ENCODE peak calls at places on chromosomes 7 and 10, in eight cellular contexts. One of them, this sample, is unnamed.

GRCh38 chr7:140085447-140085846 is 22.7 kb upstream of the PARP12 start:
- DNase-seq in H7: no peak
- DNase-seq in heart left ventricle: no peak
- DNase-seq in CD8-positive, alpha-beta T cell: no peak
- DNase-seq in non-pigmented ciliary epithelial cell: no peak
- DNase-seq in epithelial cell of esophagus: no peak
- DNase-seq in activated gamma-delta T cell treated with Interleukin-2 at 50 U/mL for 16 hours: no peak
- DNase-seq in NCI-H748 treated with DMSO at 0.1 percent for 48 hours: no peak
- DNase-seq in this sample: no peak

GRCh38 chr10:10794776-10795175 is 222.9 kb upstream of the CELF2 start:
- DNase-seq in H7: no peak
- DNase-seq in heart left ventricle: no peak
- DNase-seq in activated gamma-delta T cell treated with Interleukin-2 at 50 U/mL for 16 hours: no peak
- DNase-seq in CD8-positive, alpha-beta T cell: no peak
- DNase-seq in NCI-H748 treated with DMSO at 0.1 percent for 48 hours: no peak
- DNase-seq in epithelial cell of esophagus: peak
- DNase-seq in non-pigmented ciliary epithelial cell: peak
- DNase-seq in this sample: no peak

GRCh38 chr7:48084727-48085432 is 4.2 kb upstream of the UPP1 start:
- DNase-seq in non-pigmented ciliary epithelial cell: peak
- DNase-seq in NCI-H748 treated with DMSO at 0.1 percent for 48 hours: no peak
- DNase-seq in epithelial cell of esophagus: peak
- DNase-seq in CD8-positive, alpha-beta T cell: peak
- DNase-seq in H7: no peak
- DNase-seq in activated gamma-delta T cell treated with Interleukin-2 at 50 U/mL for 16 hours: peak
- DNase-seq in heart left ventricle: peak
- DNase-seq in this sample: peak

GRCh38 chr7:7681191-7681935 is 37.0 kb downstream of the RPA3 start:
- DNase-seq in non-pigmented ciliary epithelial cell: peak
- DNase-seq in NCI-H748 treated with DMSO at 0.1 percent for 48 hours: peak
- DNase-seq in H7: no peak
- DNase-seq in activated gamma-delta T cell treated with Interleukin-2 at 50 U/mL for 16 hours: peak
- DNase-seq in epithelial cell of esophagus: peak
- DNase-seq in heart left ventricle: no peak
- DNase-seq in CD8-positive, alpha-beta T cell: peak
- DNase-seq in this sample: peak

GRCh38 chr10:22681783-22682183 is 32.6 kb downstream of the PIP4K2A start:
- DNase-seq in epithelial cell of esophagus: peak
- DNase-seq in CD8-positive, alpha-beta T cell: peak
- DNase-seq in non-pigmented ciliary epithelial cell: no peak
- DNase-seq in activated gamma-delta T cell treated with Interleukin-2 at 50 U/mL for 16 hours: peak
- DNase-seq in NCI-H748 treated with DMSO at 0.1 percent for 48 hours: no peak
- DNase-seq in heart left ventricle: no peak
- DNase-seq in H7: no peak
- DNase-seq in this sample: peak

GRCh38 chr10:12042409-12042796 is 206 bp downstream of the UPF2 start:
- DNase-seq in non-pigmented ciliary epithelial cell: no peak
- DNase-seq in heart left ventricle: peak
- DNase-seq in activated gamma-delta T cell treated with Interleukin-2 at 50 U/mL for 16 hours: peak
- DNase-seq in NCI-H748 treated with DMSO at 0.1 percent for 48 hours: no peak
- DNase-seq in epithelial cell of esophagus: peak
- DNase-seq in CD8-positive, alpha-beta T cell: peak
- DNase-seq in H7: no peak
- DNase-seq in this sample: peak

GRCh38 chr10:132637477-132638129 is 100.0 kb downstream of the INPP5A start:
- DNase-seq in heart left ventricle: no peak
- DNase-seq in epithelial cell of esophagus: peak
- DNase-seq in non-pigmented ciliary epithelial cell: no peak
- DNase-seq in H7: peak
- DNase-seq in activated gamma-delta T cell treated with Interleukin-2 at 50 U/mL for 16 hours: no peak
- DNase-seq in NCI-H748 treated with DMSO at 0.1 percent for 48 hours: peak
- DNase-seq in CD8-positive, alpha-beta T cell: no peak
- DNase-seq in this sample: no peak

GRCh38 chr10:103854265-103854686 is 1.1 kb downstream of the SH3PXD2A start:
- DNase-seq in NCI-H748 treated with DMSO at 0.1 percent for 48 hours: no peak
- DNase-seq in activated gamma-delta T cell treated with Interleukin-2 at 50 U/mL for 16 hours: no peak
- DNase-seq in epithelial cell of esophagus: no peak
- DNase-seq in H7: peak
- DNase-seq in CD8-positive, alpha-beta T cell: no peak
- DNase-seq in heart left ventricle: no peak
- DNase-seq in non-pigmented ciliary epithelial cell: no peak
- DNase-seq in this sample: no peak

GRCh38 chr10:31758495-31758894 is 170.1 kb downstream of the ARHGAP12 start:
- DNase-seq in activated gamma-delta T cell treated with Interleukin-2 at 50 U/mL for 16 hours: no peak
- DNase-seq in CD8-positive, alpha-beta T cell: no peak
- DNase-seq in H7: no peak
- DNase-seq in non-pigmented ciliary epithelial cell: no peak
- DNase-seq in NCI-H748 treated with DMSO at 0.1 percent for 48 hours: no peak
- DNase-seq in epithelial cell of esophagus: peak
- DNase-seq in heart left ventricle: no peak
- DNase-seq in this sample: no peak

GRCh38 chr10:72124984-72125383 is 36.6 kb upstream of the SPOCK2 start:
- DNase-seq in epithelial cell of esophagus: no peak
- DNase-seq in CD8-positive, alpha-beta T cell: no peak
- DNase-seq in H7: no peak
- DNase-seq in non-pigmented ciliary epithelial cell: peak
- DNase-seq in activated gamma-delta T cell treated with Interleukin-2 at 50 U/mL for 16 hours: no peak
- DNase-seq in NCI-H748 treated with DMSO at 0.1 percent for 48 hours: no peak
- DNase-seq in heart left ventricle: no peak
- DNase-seq in this sample: no peak

GRCh38 chr10:128751284-128751683 is 625.1 kb upstream of the MKI67 start:
- DNase-seq in activated gamma-delta T cell treated with Interleukin-2 at 50 U/mL for 16 hours: no peak
- DNase-seq in CD8-positive, alpha-beta T cell: no peak
- DNase-seq in H7: no peak
- DNase-seq in epithelial cell of esophagus: no peak
- DNase-seq in heart left ventricle: no peak
- DNase-seq in non-pigmented ciliary epithelial cell: no peak
- DNase-seq in NCI-H748 treated with DMSO at 0.1 percent for 48 hours: no peak
- DNase-seq in this sample: no peak

GRCh38 chr7:45088146-45088701 is 545 bp downstream of the NACAD start:
- DNase-seq in CD8-positive, alpha-beta T cell: no peak
- DNase-seq in heart left ventricle: no peak
- DNase-seq in NCI-H748 treated with DMSO at 0.1 percent for 48 hours: no peak
- DNase-seq in epithelial cell of esophagus: no peak
- DNase-seq in activated gamma-delta T cell treated with Interleukin-2 at 50 U/mL for 16 hours: no peak
- DNase-seq in H7: no peak
- DNase-seq in non-pigmented ciliary epithelial cell: no peak
- DNase-seq in this sample: no peak

GRCh38 chr7:26485421-26486019 is 193.9 kb downstream of the SNX10 start:
- DNase-seq in activated gamma-delta T cell treated with Interleukin-2 at 50 U/mL for 16 hours: no peak
- DNase-seq in NCI-H748 treated with DMSO at 0.1 percent for 48 hours: no peak
- DNase-seq in non-pigmented ciliary epithelial cell: no peak
- DNase-seq in heart left ventricle: no peak
- DNase-seq in H7: no peak
- DNase-seq in CD8-positive, alpha-beta T cell: no peak
- DNase-seq in epithelial cell of esophagus: no peak
- DNase-seq in this sample: no peak

GRCh38 chr10:5800782-5801181 is 12.5 kb downstream of the GDI2 start:
- DNase-seq in H7: no peak
- DNase-seq in CD8-positive, alpha-beta T cell: no peak
- DNase-seq in non-pigmented ciliary epithelial cell: no peak
- DNase-seq in epithelial cell of esophagus: peak
- DNase-seq in activated gamma-delta T cell treated with Interleukin-2 at 50 U/mL for 16 hours: no peak
- DNase-seq in heart left ventricle: no peak
- DNase-seq in NCI-H748 treated with DMSO at 0.1 percent for 48 hours: no peak
- DNase-seq in this sample: no peak

GRCh38 chr7:57179776-57180415 is 47.7 kb upstream of the ZNF479 start:
- DNase-seq in heart left ventricle: peak
- DNase-seq in epithelial cell of esophagus: no peak
- DNase-seq in NCI-H748 treated with DMSO at 0.1 percent for 48 hours: no peak
- DNase-seq in non-pigmented ciliary epithelial cell: no peak
- DNase-seq in activated gamma-delta T cell treated with Interleukin-2 at 50 U/mL for 16 hours: no peak
- DNase-seq in CD8-positive, alpha-beta T cell: no peak
- DNase-seq in H7: peak
- DNase-seq in this sample: no peak

GRCh38 chr10:5952731-5953385 is 24.5 kb downstream of the IL15RA start:
- DNase-seq in epithelial cell of esophagus: no peak
- DNase-seq in NCI-H748 treated with DMSO at 0.1 percent for 48 hours: no peak
- DNase-seq in heart left ventricle: no peak
- DNase-seq in CD8-positive, alpha-beta T cell: no peak
- DNase-seq in non-pigmented ciliary epithelial cell: no peak
- DNase-seq in activated gamma-delta T cell treated with Interleukin-2 at 50 U/mL for 16 hours: no peak
- DNase-seq in H7: peak
- DNase-seq in this sample: no peak

GRCh38 chr10:123530166-123530870 is 135.8 kb upstream of the GPR26 start:
- DNase-seq in activated gamma-delta T cell treated with Interleukin-2 at 50 U/mL for 16 hours: no peak
- DNase-seq in H7: no peak
- DNase-seq in non-pigmented ciliary epithelial cell: no peak
- DNase-seq in CD8-positive, alpha-beta T cell: no peak
- DNase-seq in heart left ventricle: no peak
- DNase-seq in NCI-H748 treated with DMSO at 0.1 percent for 48 hours: no peak
- DNase-seq in epithelial cell of esophagus: no peak
- DNase-seq in this sample: no peak

GRCh38 chr7:42144253-42145002 is 92.6 kb downstream of the GLI3 start:
- DNase-seq in non-pigmented ciliary epithelial cell: peak
- DNase-seq in NCI-H748 treated with DMSO at 0.1 percent for 48 hours: no peak
- DNase-seq in CD8-positive, alpha-beta T cell: no peak
- DNase-seq in activated gamma-delta T cell treated with Interleukin-2 at 50 U/mL for 16 hours: no peak
- DNase-seq in epithelial cell of esophagus: no peak
- DNase-seq in H7: no peak
- DNase-seq in heart left ventricle: no peak
- DNase-seq in this sample: no peak

GRCh38 chr10:114868801-114869200 is 47.2 kb downstream of the FHIP2A start:
- DNase-seq in NCI-H748 treated with DMSO at 0.1 percent for 48 hours: no peak
- DNase-seq in heart left ventricle: no peak
- DNase-seq in H7: no peak
- DNase-seq in non-pigmented ciliary epithelial cell: no peak
- DNase-seq in CD8-positive, alpha-beta T cell: no peak
- DNase-seq in epithelial cell of esophagus: peak
- DNase-seq in activated gamma-delta T cell treated with Interleukin-2 at 50 U/mL for 16 hours: no peak
- DNase-seq in this sample: no peak

GRCh38 chr7:13282377-13282980 is 595.0 kb downstream of the ARL4A start:
- DNase-seq in epithelial cell of esophagus: peak
- DNase-seq in non-pigmented ciliary epithelial cell: no peak
- DNase-seq in heart left ventricle: no peak
- DNase-seq in NCI-H748 treated with DMSO at 0.1 percent for 48 hours: peak
- DNase-seq in H7: no peak
- DNase-seq in CD8-positive, alpha-beta T cell: no peak
- DNase-seq in activated gamma-delta T cell treated with Interleukin-2 at 50 U/mL for 16 hours: no peak
- DNase-seq in this sample: no peak

GRCh38 chr7:139058963-139059362 is 23.1 kb upstream of the ZC3HAV1L start:
- DNase-seq in CD8-positive, alpha-beta T cell: no peak
- DNase-seq in H7: peak
- DNase-seq in heart left ventricle: no peak
- DNase-seq in activated gamma-delta T cell treated with Interleukin-2 at 50 U/mL for 16 hours: no peak
- DNase-seq in NCI-H748 treated with DMSO at 0.1 percent for 48 hours: no peak
- DNase-seq in epithelial cell of esophagus: no peak
- DNase-seq in non-pigmented ciliary epithelial cell: no peak
- DNase-seq in this sample: no peak

GRCh38 chr7:85464042-85464651 is 277.3 kb upstream of the SEMA3D start:
- DNase-seq in epithelial cell of esophagus: no peak
- DNase-seq in non-pigmented ciliary epithelial cell: no peak
- DNase-seq in CD8-positive, alpha-beta T cell: no peak
- DNase-seq in heart left ventricle: no peak
- DNase-seq in NCI-H748 treated with DMSO at 0.1 percent for 48 hours: no peak
- DNase-seq in H7: no peak
- DNase-seq in activated gamma-delta T cell treated with Interleukin-2 at 50 U/mL for 16 hours: no peak
- DNase-seq in this sample: no peak

GRCh38 chr7:55484834-55485233 is 87.5 kb downstream of the VOPP1 start:
- DNase-seq in NCI-H748 treated with DMSO at 0.1 percent for 48 hours: no peak
- DNase-seq in epithelial cell of esophagus: no peak
- DNase-seq in heart left ventricle: no peak
- DNase-seq in H7: no peak
- DNase-seq in CD8-positive, alpha-beta T cell: no peak
- DNase-seq in non-pigmented ciliary epithelial cell: no peak
- DNase-seq in activated gamma-delta T cell treated with Interleukin-2 at 50 U/mL for 16 hours: no peak
- DNase-seq in this sample: no peak

GRCh38 chr7:517848-518629 is 1.6 kb downstream of the PDGFA start:
- DNase-seq in epithelial cell of esophagus: peak
- DNase-seq in non-pigmented ciliary epithelial cell: no peak
- DNase-seq in NCI-H748 treated with DMSO at 0.1 percent for 48 hours: no peak
- DNase-seq in H7: peak
- DNase-seq in CD8-positive, alpha-beta T cell: no peak
- DNase-seq in activated gamma-delta T cell treated with Interleukin-2 at 50 U/mL for 16 hours: no peak
- DNase-seq in heart left ventricle: peak
- DNase-seq in this sample: peak

GRCh38 chr10:112216151-112216550 is 32.6 kb upstream of the GPAM start:
- DNase-seq in CD8-positive, alpha-beta T cell: no peak
- DNase-seq in NCI-H748 treated with DMSO at 0.1 percent for 48 hours: no peak
- DNase-seq in epithelial cell of esophagus: no peak
- DNase-seq in heart left ventricle: no peak
- DNase-seq in H7: no peak
- DNase-seq in activated gamma-delta T cell treated with Interleukin-2 at 50 U/mL for 16 hours: no peak
- DNase-seq in non-pigmented ciliary epithelial cell: no peak
- DNase-seq in this sample: no peak

GRCh38 chr10:132545659-132546367 is 8.2 kb downstream of the INPP5A start:
- DNase-seq in CD8-positive, alpha-beta T cell: no peak
- DNase-seq in non-pigmented ciliary epithelial cell: no peak
- DNase-seq in heart left ventricle: peak
- DNase-seq in NCI-H748 treated with DMSO at 0.1 percent for 48 hours: no peak
- DNase-seq in epithelial cell of esophagus: no peak
- DNase-seq in H7: peak
- DNase-seq in activated gamma-delta T cell treated with Interleukin-2 at 50 U/mL for 16 hours: peak
- DNase-seq in this sample: no peak

GRCh38 chr10:132916421-132916841 is 25.9 kb downstream of the CFAP46 start:
- DNase-seq in heart left ventricle: peak
- DNase-seq in non-pigmented ciliary epithelial cell: no peak
- DNase-seq in H7: no peak
- DNase-seq in NCI-H748 treated with DMSO at 0.1 percent for 48 hours: no peak
- DNase-seq in epithelial cell of esophagus: no peak
- DNase-seq in CD8-positive, alpha-beta T cell: no peak
- DNase-seq in activated gamma-delta T cell treated with Interleukin-2 at 50 U/mL for 16 hours: no peak
- DNase-seq in this sample: no peak

GRCh38 chr7:21103426-21104123 is 316.9 kb upstream of the SP8 start:
- DNase-seq in epithelial cell of esophagus: no peak
- DNase-seq in NCI-H748 treated with DMSO at 0.1 percent for 48 hours: no peak
- DNase-seq in activated gamma-delta T cell treated with Interleukin-2 at 50 U/mL for 16 hours: no peak
- DNase-seq in non-pigmented ciliary epithelial cell: no peak
- DNase-seq in CD8-positive, alpha-beta T cell: no peak
- DNase-seq in heart left ventricle: no peak
- DNase-seq in H7: no peak
- DNase-seq in this sample: no peak

GRCh38 chr7:44796034-44796503 is 412 bp upstream of the PPIA start:
- DNase-seq in CD8-positive, alpha-beta T cell: no peak
- DNase-seq in non-pigmented ciliary epithelial cell: no peak
- DNase-seq in activated gamma-delta T cell treated with Interleukin-2 at 50 U/mL for 16 hours: no peak
- DNase-seq in H7: no peak
- DNase-seq in epithelial cell of esophagus: peak
- DNase-seq in heart left ventricle: no peak
- DNase-seq in NCI-H748 treated with DMSO at 0.1 percent for 48 hours: peak
- DNase-seq in this sample: no peak

GRCh38 chr7:24911213-24911603 is 68.8 kb downstream of the OSBPL3 start:
- DNase-seq in heart left ventricle: no peak
- DNase-seq in activated gamma-delta T cell treated with Interleukin-2 at 50 U/mL for 16 hours: peak
- DNase-seq in epithelial cell of esophagus: no peak
- DNase-seq in CD8-positive, alpha-beta T cell: peak
- DNase-seq in non-pigmented ciliary epithelial cell: no peak
- DNase-seq in NCI-H748 treated with DMSO at 0.1 percent for 48 hours: peak
- DNase-seq in H7: no peak
- DNase-seq in this sample: no peak

GRCh38 chr10:100146875-100147665 is 38.8 kb downstream of the ERLIN1 start:
- DNase-seq in NCI-H748 treated with DMSO at 0.1 percent for 48 hours: no peak
- DNase-seq in epithelial cell of esophagus: peak
- DNase-seq in non-pigmented ciliary epithelial cell: no peak
- DNase-seq in activated gamma-delta T cell treated with Interleukin-2 at 50 U/mL for 16 hours: no peak
- DNase-seq in H7: no peak
- DNase-seq in heart left ventricle: no peak
- DNase-seq in CD8-positive, alpha-beta T cell: no peak
- DNase-seq in this sample: no peak

GRCh38 chr10:131473645-131474044 is 162.1 kb upstream of the TCERG1L start:
- DNase-seq in CD8-positive, alpha-beta T cell: no peak
- DNase-seq in NCI-H748 treated with DMSO at 0.1 percent for 48 hours: no peak
- DNase-seq in activated gamma-delta T cell treated with Interleukin-2 at 50 U/mL for 16 hours: no peak
- DNase-seq in non-pigmented ciliary epithelial cell: no peak
- DNase-seq in heart left ventricle: no peak
- DNase-seq in H7: no peak
- DNase-seq in epithelial cell of esophagus: no peak
- DNase-seq in this sample: no peak

GRCh38 chr10:25901199-25901598 is 32.8 kb upstream of the MYO3A start:
- DNase-seq in CD8-positive, alpha-beta T cell: no peak
- DNase-seq in epithelial cell of esophagus: no peak
- DNase-seq in activated gamma-delta T cell treated with Interleukin-2 at 50 U/mL for 16 hours: no peak
- DNase-seq in H7: no peak
- DNase-seq in non-pigmented ciliary epithelial cell: no peak
- DNase-seq in NCI-H748 treated with DMSO at 0.1 percent for 48 hours: no peak
- DNase-seq in heart left ventricle: no peak
- DNase-seq in this sample: no peak

GRCh38 chr7:100400656-100401055 is 27.4 kb downstream of the PILRA start:
- DNase-seq in CD8-positive, alpha-beta T cell: no peak
- DNase-seq in NCI-H748 treated with DMSO at 0.1 percent for 48 hours: no peak
- DNase-seq in epithelial cell of esophagus: peak
- DNase-seq in H7: peak
- DNase-seq in heart left ventricle: no peak
- DNase-seq in activated gamma-delta T cell treated with Interleukin-2 at 50 U/mL for 16 hours: no peak
- DNase-seq in non-pigmented ciliary epithelial cell: no peak
- DNase-seq in this sample: no peak